ENCODE peak calls at places on chromosome 12, in five cellular contexts. One of them, this sample, is unnamed.
A peak's percentile ranks its signal among the peaks of the same experiment; 100 is the strongest.

GRCh38 chr12:102824218-102824835 is 92.7 kb downstream of the PAH start:
- DNase-seq in MM.1S: no peak
- DNase-seq in left cardiac atrium: peak; percentile 39
- DNase-seq in bronchial epithelial cell: peak; percentile 4
- DNase-seq in BE2C: no peak
- DNase-seq in this sample: peak; percentile 13

GRCh38 chr12:56118688-56119045 is 601 bp downstream of the ZC3H10 start:
- DNase-seq in bronchial epithelial cell: no peak
- DNase-seq in BE2C: no peak
- DNase-seq in left cardiac atrium: no peak
- DNase-seq in MM.1S: no peak
- DNase-seq in this sample: no peak

GRCh38 chr12:18567787-18568186 is 170.0 kb downstream of the PLCZ1 start:
- DNase-seq in bronchial epithelial cell: no peak
- DNase-seq in BE2C: no peak
- DNase-seq in MM.1S: no peak
- DNase-seq in left cardiac atrium: no peak
- DNase-seq in this sample: no peak

GRCh38 chr12:51749201-51749985 is 99.1 kb downstream of the FIGNL2 start:
- DNase-seq in bronchial epithelial cell: no peak
- DNase-seq in left cardiac atrium: no peak
- DNase-seq in MM.1S: no peak
- DNase-seq in BE2C: no peak
- DNase-seq in this sample: no peak

GRCh38 chr12:71980543-71980942 is 41.9 kb downstream of the TPH2 start:
- DNase-seq in bronchial epithelial cell: no peak
- DNase-seq in BE2C: no peak
- DNase-seq in MM.1S: no peak
- DNase-seq in left cardiac atrium: no peak
- DNase-seq in this sample: no peak

GRCh38 chr12:57215668-57216013 is 953 bp upstream of the NXPH4 start:
- DNase-seq in BE2C: no peak
- DNase-seq in MM.1S: no peak
- DNase-seq in bronchial epithelial cell: no peak
- DNase-seq in left cardiac atrium: no peak
- DNase-seq in this sample: no peak

GRCh38 chr12:13211191-13211858 is 14.8 kb downstream of the EMP1 start:
- DNase-seq in left cardiac atrium: no peak
- DNase-seq in MM.1S: no peak
- DNase-seq in BE2C: no peak
- DNase-seq in bronchial epithelial cell: peak; percentile 50
- DNase-seq in this sample: no peak

GRCh38 chr12:47939009-47939601 is 24.3 kb upstream of the TMEM106C start:
- DNase-seq in bronchial epithelial cell: no peak
- DNase-seq in left cardiac atrium: peak; percentile 64
- DNase-seq in BE2C: no peak
- DNase-seq in MM.1S: no peak
- DNase-seq in this sample: no peak

GRCh38 chr12:76158518-76159321 is 74.2 kb upstream of the NAP1L1 start:
- DNase-seq in MM.1S: peak; percentile 90
- DNase-seq in bronchial epithelial cell: peak; percentile 54
- DNase-seq in left cardiac atrium: no peak
- DNase-seq in BE2C: peak; percentile 43
- DNase-seq in this sample: peak; percentile 38

GRCh38 chr12:116955382-116956021 is 44.8 kb downstream of the FBXW8 start:
- DNase-seq in BE2C: no peak
- DNase-seq in bronchial epithelial cell: peak; percentile 86
- DNase-seq in left cardiac atrium: no peak
- DNase-seq in MM.1S: peak; percentile 64
- DNase-seq in this sample: peak; percentile 40

GRCh38 chr12:55730447-55730820 is 1.6 kb upstream of the CD63 start:
- DNase-seq in BE2C: no peak
- DNase-seq in left cardiac atrium: no peak
- DNase-seq in bronchial epithelial cell: no peak
- DNase-seq in MM.1S: no peak
- DNase-seq in this sample: no peak

GRCh38 chr12:32897688-32898573 is 1.4 kb upstream of the PKP2 start:
- DNase-seq in bronchial epithelial cell: peak; percentile 31
- DNase-seq in left cardiac atrium: no peak
- DNase-seq in BE2C: no peak
- DNase-seq in MM.1S: no peak
- DNase-seq in this sample: no peak

GRCh38 chr12:90036641-90037040 is 328.0 kb upstream of the ATP2B1 start:
- DNase-seq in left cardiac atrium: no peak
- DNase-seq in bronchial epithelial cell: peak; percentile 61
- DNase-seq in MM.1S: no peak
- DNase-seq in BE2C: no peak
- DNase-seq in this sample: no peak

GRCh38 chr12:3204716-3205617 is 127.8 kb downstream of the TSPAN9 start:
- DNase-seq in BE2C: peak; percentile 93
- DNase-seq in MM.1S: no peak
- DNase-seq in bronchial epithelial cell: no peak
- DNase-seq in left cardiac atrium: no peak
- DNase-seq in this sample: peak; percentile 89